ENCODE peak calls at places on chromosome 14, in four cellular contexts. One of them, this sample, is unnamed. For H3K4me1, the result is how much of the 10 kb centered on the place peaks cover.

GRCh38 chr14:77799863-77800730 is at the start of gene ADCK1:
- DNase-seq in tibial artery: peak
- DNase-seq in fibroblast of lung: peak
- DNase-seq in transverse colon: peak
- DNase-seq in this sample: peak

GRCh38 chr14:51410846-51411245 is 170.8 kb downstream of the TMX1 start:
- DNase-seq in tibial artery: no peak
- DNase-seq in fibroblast of lung: no peak
- DNase-seq in transverse colon: no peak
- DNase-seq in this sample: no peak

GRCh38 chr14:103377522-103378041 is 7.6 kb upstream of the MARK3 start:
- DNase-seq in tibial artery: no peak
- DNase-seq in fibroblast of lung: no peak
- DNase-seq in transverse colon: no peak
- DNase-seq in this sample: no peak

GRCh38 chr14:93105362-93105761 is 10.4 kb downstream of the ITPK1 start:
- DNase-seq in tibial artery: peak
- DNase-seq in fibroblast of lung: peak
- DNase-seq in transverse colon: peak
- DNase-seq in this sample: no peak

GRCh38 chr14:29601559-29602109 is 326.0 kb downstream of the PRKD1 start:
- DNase-seq in tibial artery: no peak
- DNase-seq in fibroblast of lung: peak
- DNase-seq in transverse colon: no peak
- DNase-seq in this sample: no peak

GRCh38 chr14:36655054-36655381 is 6.6 kb upstream of the PAX9 start:
- DNase-seq in tibial artery: no peak
- DNase-seq in fibroblast of lung: no peak
- DNase-seq in transverse colon: no peak
- DNase-seq in this sample: no peak

GRCh38 chr14:58479975-58480374 is 52.5 kb downstream of the KIAA0586 start:
- DNase-seq in tibial artery: no peak
- DNase-seq in fibroblast of lung: no peak
- DNase-seq in transverse colon: no peak
- DNase-seq in this sample: no peak

GRCh38 chr14:106802413-106803364 is 1276.3 kb downstream of the TMEM121 start:
- DNase-seq in tibial artery: no peak
- DNase-seq in fibroblast of lung: no peak
- DNase-seq in transverse colon: peak
- DNase-seq in this sample: peak

GRCh38 chr14:71290960-71291466 is 383.8 kb downstream of the PCNX1 start:
- DNase-seq in tibial artery: no peak
- DNase-seq in fibroblast of lung: peak
- DNase-seq in transverse colon: peak
- DNase-seq in this sample: no peak

GRCh38 chr14:64569108-64570045 is 19.6 kb downstream of the PPP1R36 start:
- DNase-seq in tibial artery: peak
- DNase-seq in fibroblast of lung: peak
- DNase-seq in transverse colon: peak
- DNase-seq in this sample: no peak

GRCh38 chr14:100062602-100063001 is 2.6 kb upstream of the EVL start:
- DNase-seq in tibial artery: no peak
- DNase-seq in fibroblast of lung: no peak
- DNase-seq in transverse colon: no peak
- DNase-seq in this sample: no peak

GRCh38 chr14:76806446-76806845 is 6.2 kb downstream of the ANGEL1 start:
- DNase-seq in tibial artery: no peak
- DNase-seq in fibroblast of lung: no peak
- DNase-seq in transverse colon: no peak
- DNase-seq in this sample: no peak

GRCh38 chr14:49865431-49865859 is 12.9 kb upstream of the NEMF start:
- DNase-seq in tibial artery: peak
- DNase-seq in fibroblast of lung: peak
- DNase-seq in transverse colon: peak
- DNase-seq in this sample: peak

GRCh38 chr14:50045039-50045711 is 71.2 kb downstream of the VCPKMT start:
- DNase-seq in tibial artery: peak
- DNase-seq in fibroblast of lung: peak
- DNase-seq in transverse colon: peak
- DNase-seq in this sample: peak

GRCh38 chr14:92880851-92881250 is 42.1 kb upstream of the CHGA start:
- DNase-seq in tibial artery: no peak
- DNase-seq in fibroblast of lung: peak
- DNase-seq in transverse colon: no peak
- DNase-seq in this sample: peak

GRCh38 chr14:82387699-82388098 is 854.0 kb upstream of the SEL1L start:
- DNase-seq in tibial artery: no peak
- DNase-seq in fibroblast of lung: peak
- DNase-seq in transverse colon: no peak
- DNase-seq in this sample: no peak

GRCh38 chr14:77131871-77132486 is 9.6 kb downstream of the ZDHHC22 start:
- DNase-seq in tibial artery: no peak
- DNase-seq in fibroblast of lung: no peak
- DNase-seq in transverse colon: no peak
- DNase-seq in this sample: no peak

GRCh38 chr14:76967788-76968187 is 60.7 kb downstream of the IRF2BPL start:
- DNase-seq in tibial artery: no peak
- DNase-seq in fibroblast of lung: no peak
- DNase-seq in transverse colon: no peak
- DNase-seq in this sample: no peak

GRCh38 chr14:90544971-90545370 is 148.1 kb downstream of the CALM1 start:
- DNase-seq in tibial artery: no peak
- DNase-seq in fibroblast of lung: no peak
- DNase-seq in transverse colon: no peak
- DNase-seq in this sample: no peak

GRCh38 chr14:71739273-71739990 is 192.8 kb upstream of the RGS6 start:
- DNase-seq in tibial artery: no peak
- DNase-seq in fibroblast of lung: peak
- DNase-seq in transverse colon: peak
- DNase-seq in this sample: peak

GRCh38 chr14:91899777-91900176 is 32.4 kb upstream of the TC2N start:
- DNase-seq in tibial artery: no peak
- DNase-seq in fibroblast of lung: no peak
- DNase-seq in transverse colon: no peak
- DNase-seq in this sample: no peak

GRCh38 chr14:92247937-92248336 is 75.0 kb upstream of the SLC24A4 start:
- DNase-seq in tibial artery: no peak
- DNase-seq in fibroblast of lung: no peak
- DNase-seq in transverse colon: no peak
- DNase-seq in this sample: no peak

GRCh38 chr14:64549805-64550538 is at the start of gene PPP1R36:
- DNase-seq in tibial artery: no peak
- DNase-seq in fibroblast of lung: peak
- DNase-seq in transverse colon: peak
- DNase-seq in this sample: peak

GRCh38 chr14:31241450-31242114 is 34.0 kb upstream of the HECTD1 start:
- DNase-seq in tibial artery: no peak
- DNase-seq in fibroblast of lung: no peak
- DNase-seq in transverse colon: no peak
- DNase-seq in this sample: no peak

GRCh38 chr14:77763316-77763715 is 2.4 kb upstream of the SNW1 start:
- DNase-seq in tibial artery: no peak
- DNase-seq in fibroblast of lung: no peak
- DNase-seq in transverse colon: no peak
- DNase-seq in this sample: no peak

GRCh38 chr14:59268011-59268410 is 79.5 kb downstream of the DAAM1 start:
- DNase-seq in tibial artery: no peak
- DNase-seq in fibroblast of lung: peak
- DNase-seq in transverse colon: no peak
- DNase-seq in this sample: no peak

GRCh38 chr14:93347850-93348249 is 868 bp downstream of the COX8C start:
- DNase-seq in tibial artery: no peak
- DNase-seq in fibroblast of lung: no peak
- DNase-seq in transverse colon: no peak
- DNase-seq in this sample: no peak

GRCh38 chr14:101810897-101811620 is 49.5 kb downstream of the PPP2R5C start:
- DNase-seq in tibial artery: no peak
- DNase-seq in fibroblast of lung: peak
- DNase-seq in transverse colon: no peak
- DNase-seq in this sample: no peak
- H3K4me1 ChIP-seq in tibial artery: under half
- H3K4me1 ChIP-seq in fibroblast of lung: under half
- H3K4me1 ChIP-seq in transverse colon: under half
- H3K4me1 ChIP-seq in this sample: under half

GRCh38 chr14:22919601-22919921 is 612 bp upstream of the RBM23 start:
- DNase-seq in tibial artery: no peak
- DNase-seq in fibroblast of lung: no peak
- DNase-seq in transverse colon: no peak
- DNase-seq in this sample: no peak

GRCh38 chr14:22918519-22918808 is 485 bp downstream of the RBM23 start:
- DNase-seq in tibial artery: no peak
- DNase-seq in fibroblast of lung: peak
- DNase-seq in transverse colon: no peak
- DNase-seq in this sample: no peak

GRCh38 chr14:22920697-22921096 is 1.7 kb upstream of the RBM23 start:
- DNase-seq in tibial artery: no peak
- DNase-seq in fibroblast of lung: no peak
- DNase-seq in transverse colon: no peak
- DNase-seq in this sample: no peak

GRCh38 chr14:22918809-22919600 is at the start of gene RBM23:
- DNase-seq in tibial artery: peak
- DNase-seq in fibroblast of lung: peak
- DNase-seq in transverse colon: peak
- DNase-seq in this sample: peak

GRCh38 chr14:22915886-22916521 is 2.9 kb downstream of the RBM23 start:
- DNase-seq in tibial artery: peak
- DNase-seq in fibroblast of lung: no peak
- DNase-seq in transverse colon: no peak
- DNase-seq in this sample: no peak
- H3K4me1 ChIP-seq in tibial artery: under half
- H3K4me1 ChIP-seq in fibroblast of lung: under half
- H3K4me1 ChIP-seq in transverse colon: under half
- H3K4me1 ChIP-seq in this sample: under half

GRCh38 chr14:24115451-24116110 is 832 bp upstream of the NRL start:
- DNase-seq in tibial artery: no peak
- DNase-seq in fibroblast of lung: no peak
- DNase-seq in transverse colon: no peak
- DNase-seq in this sample: no peak

GRCh38 chr14:24113379-24113800 is 1.2 kb upstream of the DCAF11 start:
- DNase-seq in tibial artery: no peak
- DNase-seq in fibroblast of lung: no peak
- DNase-seq in transverse colon: no peak
- DNase-seq in this sample: no peak

GRCh38 chr14:24116111-24116809 is 1.5 kb upstream of the NRL start:
- DNase-seq in tibial artery: no peak
- DNase-seq in fibroblast of lung: no peak
- DNase-seq in transverse colon: no peak
- DNase-seq in this sample: no peak

GRCh38 chr14:24114536-24115450 is at the start of the genes DCAF11 and NRL:
- DNase-seq in tibial artery: peak
- DNase-seq in fibroblast of lung: peak
- DNase-seq in transverse colon: peak
- DNase-seq in this sample: peak

GRCh38 chr14:24113801-24114535 is 609 bp upstream of the DCAF11 start:
- DNase-seq in tibial artery: peak
- DNase-seq in fibroblast of lung: peak
- DNase-seq in transverse colon: peak
- DNase-seq in this sample: peak
- H3K4me1 ChIP-seq in tibial artery: under half
- H3K4me1 ChIP-seq in fibroblast of lung: under half
- H3K4me1 ChIP-seq in transverse colon: under half
- H3K4me1 ChIP-seq in this sample: under half

DNA sequence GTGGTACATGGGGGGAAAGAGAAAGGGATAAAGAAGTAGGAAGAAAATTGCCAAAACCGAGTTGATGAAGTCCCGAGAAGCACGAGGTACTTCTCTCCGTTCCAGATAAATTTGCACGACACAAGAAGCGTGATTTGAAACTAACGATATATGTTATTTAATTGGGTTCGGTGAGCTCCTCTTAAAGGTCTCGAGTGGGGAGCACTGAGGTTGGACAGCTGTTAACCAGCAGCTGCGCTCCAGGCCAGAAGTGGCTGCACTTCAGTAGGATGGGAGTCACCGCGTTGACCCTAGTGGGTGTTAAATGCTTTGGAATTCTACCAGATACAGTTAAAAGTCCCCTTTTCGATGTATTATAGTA is 909 bp upstream of the DCAF5 start:
- DNase-seq in tibial artery: peak
- DNase-seq in fibroblast of lung: peak
- DNase-seq in transverse colon: peak
- DNase-seq in this sample: no peak
- H3K4me1 ChIP-seq in tibial artery: under half
- H3K4me1 ChIP-seq in fibroblast of lung: under half
- H3K4me1 ChIP-seq in transverse colon: under half
- H3K4me1 ChIP-seq in this sample: under half

GRCh38 chr14:69673099-69673498 is 61.7 kb downstream of the SUSD6 start:
- DNase-seq in tibial artery: no peak
- DNase-seq in fibroblast of lung: no peak
- DNase-seq in transverse colon: no peak
- DNase-seq in this sample: peak

GRCh38 chr14:69674546-69675245 is 63.3 kb downstream of the SUSD6 start:
- DNase-seq in tibial artery: no peak
- DNase-seq in fibroblast of lung: no peak
- DNase-seq in transverse colon: no peak
- DNase-seq in this sample: no peak

GRCh38 chr14:69675246-69675583 is 63.8 kb downstream of the SUSD6 start:
- DNase-seq in tibial artery: no peak
- DNase-seq in fibroblast of lung: no peak
- DNase-seq in transverse colon: no peak
- DNase-seq in this sample: no peak

GRCh38 chr14:69673578-69674305 is 62.3 kb downstream of the SUSD6 start:
- DNase-seq in tibial artery: no peak
- DNase-seq in fibroblast of lung: no peak
- DNase-seq in transverse colon: no peak
- DNase-seq in this sample: peak

GRCh38 chr14:69675877-69676416 is 64.6 kb downstream of the SUSD6 start:
- DNase-seq in tibial artery: no peak
- DNase-seq in fibroblast of lung: no peak
- DNase-seq in transverse colon: no peak
- DNase-seq in this sample: no peak
- H3K4me1 ChIP-seq in tibial artery: half or more
- H3K4me1 ChIP-seq in fibroblast of lung: under half
- H3K4me1 ChIP-seq in transverse colon: under half
- H3K4me1 ChIP-seq in this sample: under half

This sample was measured in small intestine.